ENCODE peak calls at places on chromosome 9, in six cellular contexts. P, Z, S, D, O and F are unnamed samples.

GRCh38 chr9:127397722-127398647 is 1.0 kb downstream of the SLC2A8 start:
- DNase-seq in P (peak; percentile 44), Z (peak; percentile 82), S (peak; percentile 33), D (peak; percentile 77), O (peak; percentile 74), F (peak; percentile 48)

GRCh38 chr9:126554292-126554691 is 59.4 kb upstream of the LMX1B start:
- DNase-seq in P (no peak), Z (no peak), S (no peak), D (peak; percentile 42), O (no peak), F (no peak)

GRCh38 chr9:120557205-120557604 is 22.8 kb downstream of the CDK5RAP2 start:
- DNase-seq in P (no peak), Z (no peak), S (no peak), D (no peak), O (no peak), F (no peak)

GRCh38 chr9:37656936-37657335 is 6.2 kb downstream of the FRMPD1 start:
- DNase-seq in P (no peak), Z (no peak), S (no peak), D (no peak), O (no peak), F (no peak)

GRCh38 chr9:97703437-97704326 is 6.5 kb upstream of the XPA start:
- DNase-seq in P (no peak), Z (no peak), S (peak; percentile 80), D (no peak), O (no peak), F (peak; percentile 86)

GRCh38 chr9:35814106-35814840 is 569 bp downstream of the HINT2 start:
- DNase-seq in P (peak; percentile 70), Z (peak; percentile 69), S (peak; percentile 41), D (peak; percentile 85), O (peak; percentile 88), F (peak; percentile 64)

GRCh38 chr9:109258619-109259321 is 62.1 kb downstream of the EPB41L4B start:
- DNase-seq in P (peak; percentile 28), Z (peak; percentile 28), S (no peak), D (no peak), O (no peak), F (no peak)

GRCh38 chr9:2494571-2494970 is 127.0 kb upstream of the VLDLR start:
- DNase-seq in P (no peak), Z (no peak), S (peak; percentile 88), D (no peak), O (no peak), F (no peak)

GRCh38 chr9:116377179-116377790 is 223.7 kb downstream of the PAPPA start:
- DNase-seq in P (no peak), Z (no peak), S (peak; percentile 75), D (no peak), O (no peak), F (peak; percentile 72)

GRCh38 chr9:74122229-74122628 is 374.9 kb upstream of the RORB start:
- DNase-seq in P (no peak), Z (no peak), S (no peak), D (no peak), O (no peak), F (no peak)

GRCh38 chr9:87581513-87581912 is 83.8 kb downstream of the DAPK1 start:
- DNase-seq in P (no peak), Z (no peak), S (no peak), D (no peak), O (no peak), F (no peak)

GRCh38 chr9:79477955-79478751 is 93.6 kb upstream of the TLE4 start:
- DNase-seq in P (peak; percentile 15), Z (peak; percentile 60), S (peak; percentile 29), D (no peak), O (no peak), F (peak; percentile 72)

GRCh38 chr9:89993678-89994630 is 389.1 kb downstream of the GADD45G start:
- DNase-seq in P (peak; percentile 29), Z (no peak), S (no peak), D (no peak), O (peak; percentile 77), F (no peak)
- H3K27ac ChIP-seq in P (peak overlapping the region; percentile 56), Z (no peak overlapping the region), S (no peak overlapping the region), D (no peak overlapping the region), O (peak overlapping the region; percentile 28), F (no peak overlapping the region)

DNA sequence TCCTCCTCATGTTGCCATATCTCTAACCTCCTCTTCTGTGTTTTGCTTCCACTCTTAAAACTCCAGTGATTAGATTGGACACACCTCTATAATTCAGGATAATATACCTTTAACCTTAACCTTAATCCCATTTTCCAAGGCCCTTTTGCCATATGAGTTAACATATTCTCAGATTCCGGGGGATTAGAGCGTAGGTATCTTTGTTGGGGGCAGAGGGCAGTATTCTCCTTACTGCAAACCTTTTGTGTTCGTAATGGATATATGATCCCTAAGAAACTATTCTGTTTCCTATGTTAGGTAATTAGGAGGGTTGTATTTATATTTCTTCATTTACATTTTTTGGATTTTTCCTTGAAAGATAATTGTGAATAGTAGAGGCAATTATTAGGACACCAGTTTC is 99.5 kb downstream of the VPS13A start:
- DNase-seq in P (no peak), Z (no peak), S (no peak), D (no peak), O (no peak), F (no peak)
- TF ChIP-seq CTCF in P (no peak), Z (no peak), S (no peak), D (no peak), O (no peak), F (no peak)

DNA sequence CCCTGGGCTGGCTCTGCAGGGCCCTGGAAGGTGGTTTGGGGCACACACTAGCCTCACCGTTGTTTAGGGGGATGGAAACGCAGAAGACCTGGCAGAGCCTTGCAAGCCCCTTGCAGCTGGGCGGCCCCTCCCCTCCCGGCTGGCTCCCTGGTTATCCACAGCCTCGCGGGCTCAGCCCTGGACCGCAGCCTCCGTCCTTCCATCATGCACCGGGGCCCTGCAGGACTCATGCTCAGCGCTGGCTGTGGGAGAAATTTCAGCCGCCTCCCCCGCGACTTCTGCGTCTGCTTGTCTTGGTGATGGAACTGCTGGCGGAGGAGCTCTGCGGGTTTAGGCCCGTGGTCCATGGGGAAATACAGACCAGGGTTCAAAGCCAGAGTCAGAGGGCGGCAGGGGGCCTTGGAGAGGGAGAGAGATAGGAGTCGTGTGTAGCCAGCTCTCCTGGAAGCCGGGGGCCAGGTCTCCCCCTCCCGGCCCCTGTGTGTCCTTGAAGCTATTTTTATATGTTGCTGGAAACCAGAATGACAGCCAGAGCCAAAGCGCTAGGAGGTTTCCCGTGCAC is 75.8 kb upstream of the IER5L start:
- DNase-seq in P (no peak), Z (no peak), S (no peak), D (peak; percentile 91), O (peak; percentile 71), F (no peak)
- H3K27ac ChIP-seq in P (no peak overlapping the region), Z (no peak overlapping the region), S (no peak overlapping the region), D (peak overlapping the region; percentile 82), O (peak overlapping the region; percentile 54), F (no peak overlapping the region)

DNA sequence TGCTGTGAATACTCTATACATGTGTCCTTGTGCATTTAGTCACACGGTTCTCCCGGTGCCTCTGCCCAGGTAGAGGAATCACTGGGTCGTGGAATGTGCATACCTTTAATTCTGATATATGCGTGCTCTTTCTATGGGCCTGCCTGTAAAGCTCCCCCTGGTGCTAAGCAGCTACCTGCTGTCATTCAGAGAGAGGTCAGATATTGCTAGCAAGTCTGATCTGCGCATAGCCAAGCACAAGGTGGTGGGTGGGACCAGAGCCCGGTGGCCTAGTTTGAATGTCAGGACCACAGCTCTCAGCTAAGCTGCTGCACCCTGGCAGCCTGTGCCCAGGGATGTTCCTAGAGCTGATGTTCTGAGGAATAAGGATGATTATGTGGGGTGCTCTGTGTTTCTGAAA is 33.4 kb downstream of the TJP2 start:
- DNase-seq in P (peak; percentile 24), Z (peak; percentile 11), S (no peak), D (no peak), O (no peak), F (no peak)
- TF ChIP-seq CTCF in P (no peak), Z (peak; percentile 15), S (no peak), D (no peak), O (no peak), F (no peak)

DNA sequence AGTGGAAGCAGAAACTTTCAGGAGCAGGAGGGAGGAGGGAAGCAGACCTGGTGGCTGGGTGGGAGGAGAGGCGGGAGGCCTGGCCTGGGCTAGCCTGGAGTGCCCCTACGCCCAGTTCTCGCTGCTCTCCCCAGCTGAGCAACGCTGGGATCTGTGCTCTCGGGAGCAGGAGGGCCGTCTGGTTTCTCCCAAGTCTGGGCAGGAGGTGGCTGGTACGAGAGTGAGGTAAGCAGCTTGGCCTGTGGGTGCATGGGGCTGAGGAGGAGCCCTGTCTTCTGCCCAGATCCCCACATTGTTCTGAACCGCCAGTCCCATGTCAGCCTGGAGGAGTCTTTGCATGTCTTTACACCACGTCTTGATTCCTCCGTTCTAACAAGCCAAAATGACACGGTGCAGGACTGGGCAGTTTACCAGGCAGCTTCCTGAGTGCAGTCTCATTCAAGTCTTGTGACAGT is 15.0 kb upstream of the DAB2IP start:
- DNase-seq in P (no peak), Z (no peak), S (peak; percentile 46), D (peak; percentile 75), O (peak; percentile 72), F (peak; percentile 54)
- H3K27ac ChIP-seq in P (peak overlapping the region; percentile 22), Z (no peak overlapping the region), S (no peak overlapping the region), D (no peak overlapping the region), O (peak overlapping the region; percentile 46), F (peak overlapping the region; percentile 94)

GRCh38 chr9:136624184-136624951 is 38.3 kb upstream of the EGFL7 start:
- DNase-seq in P (no peak), Z (peak; percentile 14), S (no peak), D (no peak), O (no peak), F (peak; percentile 94)

GRCh38 chr9:136626740-136627642 is 35.7 kb upstream of the EGFL7 start:
- DNase-seq in P (peak; percentile 73), Z (peak; percentile 50), S (no peak), D (no peak), O (no peak), F (peak; percentile 66)

GRCh38 chr9:136623849-136624183 is 38.9 kb upstream of the EGFL7 start:
- DNase-seq in P (no peak), Z (peak; percentile 56), S (no peak), D (no peak), O (no peak), F (peak; percentile 100)

GRCh38 chr9:136626066-136626725 is 36.5 kb upstream of the EGFL7 start:
- DNase-seq in P (peak; percentile 52), Z (peak; percentile 10), S (no peak), D (peak; percentile 88), O (no peak), F (no peak)

DNA sequence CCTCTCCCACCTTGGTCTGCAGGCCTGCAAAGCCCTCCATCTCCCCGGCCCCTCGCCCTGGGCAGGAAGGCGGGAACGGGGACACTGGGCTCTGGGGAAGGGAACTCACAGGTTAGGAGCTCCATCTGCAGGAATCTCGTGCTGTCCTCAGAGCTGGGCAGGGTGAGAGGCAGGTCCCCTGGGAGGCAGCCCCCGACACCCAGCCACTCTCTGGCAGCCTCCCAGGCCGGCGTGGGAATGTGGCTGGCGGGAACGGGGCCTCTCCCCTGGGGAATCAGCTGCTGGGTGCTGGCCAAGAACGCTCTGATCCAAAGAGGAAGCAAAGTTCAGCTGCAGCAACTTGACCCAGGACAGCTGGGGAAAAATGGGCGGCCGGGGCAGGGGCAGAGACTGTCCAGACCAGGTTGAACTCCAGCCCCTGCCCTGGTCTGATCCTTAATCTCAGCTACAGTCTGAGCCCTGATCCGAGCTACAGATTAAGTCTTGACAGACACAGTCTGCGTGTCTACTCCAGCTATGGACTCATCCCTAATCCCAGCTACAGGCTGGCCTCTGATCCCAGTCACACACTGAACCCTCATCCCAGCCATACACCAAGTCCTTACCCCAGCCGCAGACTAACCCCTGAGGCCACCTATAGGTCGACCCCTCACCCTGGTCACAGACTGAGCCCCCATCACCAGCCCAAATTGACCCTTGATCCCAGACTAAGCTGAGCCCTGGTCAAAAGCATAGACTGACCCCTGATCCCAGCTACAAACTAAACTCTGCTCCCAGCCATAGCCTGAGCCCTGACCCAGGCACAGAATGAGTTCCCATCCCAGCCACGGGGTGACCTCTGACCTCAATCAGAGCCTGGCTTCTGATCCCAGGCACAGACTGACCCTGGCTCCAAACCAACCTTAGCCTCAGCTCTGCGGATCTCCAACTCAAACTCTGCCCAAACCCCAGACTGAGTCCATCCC is 37.3 kb upstream of the EGFL7 start:
- DNase-seq in P (peak; percentile 87), Z (peak; percentile 87), S (peak; percentile 31), D (peak; percentile 94), O (peak; percentile 89), F (peak; percentile 88)
- TF ChIP-seq CTCF in P (no peak), Z (peak; percentile 70), S (peak; percentile 59), D (peak; percentile 42), O (peak; percentile 44), F (peak; percentile 88)